ENCODE peak calls at places on chromosome 6, in nine cellular contexts. One of them, this sample, is unnamed.

GRCh38 chr6:20856681-20857288 is 322.5 kb downstream of the CDKAL1 start:
- DNase-seq in suprapubic skin: no peak
- DNase-seq in HepG2: no peak
- DNase-seq in transverse colon: no peak
- DNase-seq in A549: no peak
- DNase-seq in ovary: no peak
- DNase-seq in sigmoid colon: no peak
- DNase-seq in esophagus muscularis mucosa: no peak
- DNase-seq in K562: no peak
- DNase-seq in this sample: no peak

GRCh38 chr6:133313068-133313467 is 71.9 kb downstream of the EYA4 start:
- DNase-seq in suprapubic skin: no peak
- DNase-seq in HepG2: no peak
- DNase-seq in transverse colon: no peak
- DNase-seq in A549: no peak
- DNase-seq in ovary: no peak
- DNase-seq in sigmoid colon: no peak
- DNase-seq in esophagus muscularis mucosa: no peak
- DNase-seq in K562: no peak
- DNase-seq in this sample: no peak

GRCh38 chr6:157233156-157233555 is 90.2 kb downstream of the TMEM242 start:
- DNase-seq in suprapubic skin: peak; percentile 58
- DNase-seq in HepG2: no peak
- DNase-seq in transverse colon: no peak
- DNase-seq in A549: no peak
- DNase-seq in ovary: no peak
- DNase-seq in sigmoid colon: peak; percentile 20
- DNase-seq in esophagus muscularis mucosa: no peak
- DNase-seq in K562: no peak
- DNase-seq in this sample: no peak

GRCh38 chr6:2714359-2714895 is 36.3 kb downstream of the MYLK4 start:
- DNase-seq in suprapubic skin: no peak
- DNase-seq in HepG2: no peak
- DNase-seq in transverse colon: no peak
- DNase-seq in A549: no peak
- DNase-seq in ovary: peak; percentile 51
- DNase-seq in sigmoid colon: no peak
- DNase-seq in esophagus muscularis mucosa: no peak
- DNase-seq in K562: no peak
- DNase-seq in this sample: no peak

GRCh38 chr6:82333781-82334180 is 29.8 kb upstream of the TPBG start:
- DNase-seq in suprapubic skin: no peak
- DNase-seq in HepG2: no peak
- DNase-seq in transverse colon: no peak
- DNase-seq in A549: no peak
- DNase-seq in ovary: no peak
- DNase-seq in sigmoid colon: no peak
- DNase-seq in esophagus muscularis mucosa: no peak
- DNase-seq in K562: no peak
- DNase-seq in this sample: no peak

GRCh38 chr6:3318226-3318625 is 59.5 kb downstream of the PSMG4 start:
- DNase-seq in suprapubic skin: peak; percentile 40
- DNase-seq in HepG2: no peak
- DNase-seq in transverse colon: no peak
- DNase-seq in A549: no peak
- DNase-seq in ovary: no peak
- DNase-seq in sigmoid colon: peak; percentile 27
- DNase-seq in esophagus muscularis mucosa: no peak
- DNase-seq in K562: no peak
- DNase-seq in this sample: no peak

GRCh38 chr6:136684483-136684882 is 107.8 kb downstream of the MAP3K5 start:
- DNase-seq in suprapubic skin: no peak
- DNase-seq in HepG2: no peak
- DNase-seq in transverse colon: no peak
- DNase-seq in A549: no peak
- DNase-seq in ovary: no peak
- DNase-seq in sigmoid colon: no peak
- DNase-seq in esophagus muscularis mucosa: no peak
- DNase-seq in K562: no peak
- DNase-seq in this sample: no peak

GRCh38 chr6:131627724-131628682 is at the start of gene MED23:
- DNase-seq in suprapubic skin: peak; percentile 96
- DNase-seq in HepG2: peak; percentile 95
- DNase-seq in transverse colon: peak; percentile 97
- DNase-seq in A549: peak; percentile 68
- DNase-seq in ovary: peak; percentile 97
- DNase-seq in sigmoid colon: peak; percentile 96
- DNase-seq in esophagus muscularis mucosa: peak; percentile 97
- DNase-seq in K562: peak; percentile 90
- DNase-seq in this sample: peak; percentile 89

GRCh38 chr6:5510734-5511133 is 249.4 kb downstream of the FARS2 start:
- DNase-seq in suprapubic skin: no peak
- DNase-seq in HepG2: no peak
- DNase-seq in transverse colon: no peak
- DNase-seq in A549: no peak
- DNase-seq in ovary: no peak
- DNase-seq in sigmoid colon: no peak
- DNase-seq in esophagus muscularis mucosa: no peak
- DNase-seq in K562: no peak
- DNase-seq in this sample: no peak

GRCh38 chr6:89999154-89999553 is 104.9 kb downstream of the GJA10 start:
- DNase-seq in suprapubic skin: no peak
- DNase-seq in HepG2: no peak
- DNase-seq in transverse colon: peak; percentile 88
- DNase-seq in A549: no peak
- DNase-seq in ovary: peak; percentile 39
- DNase-seq in sigmoid colon: no peak
- DNase-seq in esophagus muscularis mucosa: peak; percentile 45
- DNase-seq in K562: peak; percentile 20
- DNase-seq in this sample: peak; percentile 39

DNA sequence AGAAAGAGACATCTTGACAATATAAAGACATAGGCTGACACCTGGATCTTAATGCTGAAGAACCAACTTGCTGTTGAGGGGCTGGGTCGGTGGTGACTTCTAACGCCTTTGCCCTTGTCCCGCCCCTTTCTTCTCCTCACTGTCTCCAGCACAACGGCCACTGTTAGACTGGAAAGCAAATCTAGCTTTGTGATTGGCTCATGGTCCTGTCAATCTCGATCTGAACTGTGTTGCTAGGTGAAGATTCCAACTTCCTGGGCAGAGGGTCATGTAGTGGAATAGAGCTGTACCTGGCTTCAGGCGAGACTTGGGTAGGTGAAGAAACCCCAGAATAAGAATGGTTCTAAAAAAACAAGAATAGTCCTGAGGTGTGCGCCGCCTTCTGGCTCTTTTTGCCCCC is at the start of gene PGK2:
- DNase-seq in suprapubic skin: no peak
- DNase-seq in HepG2: no peak
- DNase-seq in transverse colon: no peak
- DNase-seq in A549: no peak
- DNase-seq in ovary: no peak
- DNase-seq in sigmoid colon: no peak
- DNase-seq in esophagus muscularis mucosa: no peak
- DNase-seq in K562: peak; percentile 67
- DNase-seq in this sample: no peak
- TF ChIP-seq EP300 in suprapubic skin: no peak
- TF ChIP-seq EP300 in HepG2: no peak
- TF ChIP-seq EP300 in transverse colon: no peak
- TF ChIP-seq EP300 in A549: no peak
- TF ChIP-seq EP300 in ovary: no peak
- TF ChIP-seq EP300 in sigmoid colon: no peak
- TF ChIP-seq EP300 in esophagus muscularis mucosa: no peak
- TF ChIP-seq EP300 in K562: no peak
- TF ChIP-seq EP300 in this sample: no peak

GRCh38 chr6:158762787-158763439 is 56.3 kb downstream of the EZR start:
- DNase-seq in suprapubic skin: peak; percentile 64
- DNase-seq in HepG2: no peak
- DNase-seq in transverse colon: no peak
- DNase-seq in A549: no peak
- DNase-seq in ovary: peak; percentile 17
- DNase-seq in sigmoid colon: peak; percentile 52
- DNase-seq in esophagus muscularis mucosa: no peak
- DNase-seq in K562: peak; percentile 63
- DNase-seq in this sample: no peak
- TF ChIP-seq POLR2A in suprapubic skin: no peak
- TF ChIP-seq POLR2A in HepG2: no peak
- TF ChIP-seq POLR2A in transverse colon: peak; percentile 19
- TF ChIP-seq POLR2A in A549: no peak
- TF ChIP-seq POLR2A in ovary: no peak
- TF ChIP-seq POLR2A in sigmoid colon: no peak
- TF ChIP-seq POLR2A in esophagus muscularis mucosa: no peak
- TF ChIP-seq POLR2A in K562: no peak
- TF ChIP-seq POLR2A in this sample: no peak

DNA sequence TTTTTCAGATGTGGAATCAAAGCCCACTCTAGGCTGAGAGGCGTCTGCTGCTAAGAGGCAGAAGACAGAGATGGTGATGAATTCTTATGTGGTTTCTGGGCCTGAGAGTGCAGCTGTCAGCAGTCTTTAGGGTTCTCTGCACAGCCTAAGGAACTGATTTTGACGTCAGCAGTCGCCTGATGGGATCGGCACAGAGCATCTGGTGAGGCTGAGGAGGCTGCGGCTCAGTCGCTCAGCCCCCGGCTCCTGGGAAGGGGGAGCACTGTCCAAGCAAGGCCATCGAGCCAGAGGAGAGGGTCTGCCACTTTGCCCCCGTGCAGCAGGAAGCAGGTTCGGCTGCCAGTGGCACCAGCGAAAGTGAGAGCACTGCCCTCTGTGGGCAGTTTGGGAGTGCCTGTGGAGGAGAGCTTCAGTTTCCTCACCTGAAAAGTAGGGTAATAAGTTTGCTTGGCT is 92.5 kb downstream of the TCP11 start:
- DNase-seq in suprapubic skin: no peak
- DNase-seq in HepG2: no peak
- DNase-seq in transverse colon: peak; percentile 50
- DNase-seq in A549: no peak
- DNase-seq in ovary: peak; percentile 55
- DNase-seq in sigmoid colon: peak; percentile 88
- DNase-seq in esophagus muscularis mucosa: no peak
- DNase-seq in K562: no peak
- DNase-seq in this sample: no peak
- TF ChIP-seq EP300 in suprapubic skin: no peak
- TF ChIP-seq EP300 in HepG2: no peak
- TF ChIP-seq EP300 in transverse colon: no peak
- TF ChIP-seq EP300 in A549: no peak
- TF ChIP-seq EP300 in ovary: no peak
- TF ChIP-seq EP300 in sigmoid colon: no peak
- TF ChIP-seq EP300 in esophagus muscularis mucosa: no peak
- TF ChIP-seq EP300 in K562: no peak
- TF ChIP-seq EP300 in this sample: peak; percentile 74

GRCh38 chr6:30614044-30614842 is 2.8 kb downstream of the PPP1R10 start:
- DNase-seq in suprapubic skin: no peak
- DNase-seq in HepG2: no peak
- DNase-seq in transverse colon: no peak
- DNase-seq in A549: no peak
- DNase-seq in ovary: no peak
- DNase-seq in sigmoid colon: peak; percentile 59
- DNase-seq in esophagus muscularis mucosa: no peak
- DNase-seq in K562: no peak
- DNase-seq in this sample: no peak
- TF ChIP-seq POLR2A in suprapubic skin: no peak
- TF ChIP-seq POLR2A in HepG2: peak; percentile 80
- TF ChIP-seq POLR2A in transverse colon: no peak
- TF ChIP-seq POLR2A in A549: no peak
- TF ChIP-seq POLR2A in ovary: no peak
- TF ChIP-seq POLR2A in sigmoid colon: no peak
- TF ChIP-seq POLR2A in esophagus muscularis mucosa: no peak
- TF ChIP-seq POLR2A in K562: peak; percentile 63
- TF ChIP-seq POLR2A in this sample: no peak

GRCh38 chr6:79868098-79868722 is 79.1 kb downstream of the ELOVL4 start:
- DNase-seq in suprapubic skin: no peak
- DNase-seq in HepG2: peak; percentile 54
- DNase-seq in transverse colon: no peak
- DNase-seq in A549: peak; percentile 44
- DNase-seq in ovary: no peak
- DNase-seq in sigmoid colon: no peak
- DNase-seq in esophagus muscularis mucosa: no peak
- DNase-seq in K562: peak; percentile 43
- DNase-seq in this sample: peak; percentile 65
- TF ChIP-seq EP300 in suprapubic skin: no peak
- TF ChIP-seq EP300 in HepG2: no peak
- TF ChIP-seq EP300 in transverse colon: no peak
- TF ChIP-seq EP300 in A549: no peak
- TF ChIP-seq EP300 in ovary: no peak
- TF ChIP-seq EP300 in sigmoid colon: no peak
- TF ChIP-seq EP300 in esophagus muscularis mucosa: no peak
- TF ChIP-seq EP300 in K562: no peak
- TF ChIP-seq EP300 in this sample: no peak

GRCh38 chr6:73964455-73964854 is 268.5 kb downstream of the CD109 start:
- DNase-seq in suprapubic skin: no peak
- DNase-seq in HepG2: no peak
- DNase-seq in transverse colon: no peak
- DNase-seq in A549: no peak
- DNase-seq in ovary: no peak
- DNase-seq in sigmoid colon: no peak
- DNase-seq in esophagus muscularis mucosa: no peak
- DNase-seq in K562: no peak
- DNase-seq in this sample: no peak
- TF ChIP-seq POLR2A in suprapubic skin: no peak
- TF ChIP-seq POLR2A in HepG2: no peak
- TF ChIP-seq POLR2A in transverse colon: no peak
- TF ChIP-seq POLR2A in A549: no peak
- TF ChIP-seq POLR2A in ovary: no peak
- TF ChIP-seq POLR2A in sigmoid colon: no peak
- TF ChIP-seq POLR2A in esophagus muscularis mucosa: no peak
- TF ChIP-seq POLR2A in K562: no peak
- TF ChIP-seq POLR2A in this sample: no peak